ENCODE peak calls at places on chromosomes 1 and 21, in four cellular contexts. One of them, this sample, is unnamed.

GRCh38 chr1:24635195-24635843 is 7.8 kb upstream of the SRRM1 start:
- DNase-seq in GM06990: peak; percentile 13
- DNase-seq in fibroblast of mammary gland: peak; percentile 81
- DNase-seq in MM.1S: peak; percentile 76
- DNase-seq in this sample: peak; percentile 76

GRCh38 chr1:30232288-30232899 is 491.0 kb downstream of the MATN1 start:
- DNase-seq in fibroblast of mammary gland: peak; percentile 5
- DNase-seq in MM.1S: peak; percentile 27
- DNase-seq in GM06990: no peak
- DNase-seq in this sample: peak; percentile 62

GRCh38 chr21:30257773-30258172 is 25.0 kb downstream of the KRTAP24-1 start:
- DNase-seq in MM.1S: no peak
- DNase-seq in GM06990: no peak
- DNase-seq in fibroblast of mammary gland: peak; percentile 73
- DNase-seq in this sample: no peak

GRCh38 chr1:37033355-37034291 is 692 bp downstream of the GRIK3 start:
- DNase-seq in GM06990: no peak
- DNase-seq in fibroblast of mammary gland: no peak
- DNase-seq in MM.1S: no peak
- DNase-seq in this sample: peak; percentile 23

GRCh38 chr1:185208626-185209170 is 51.7 kb downstream of the SWT1 start:
- DNase-seq in MM.1S: no peak
- DNase-seq in GM06990: no peak
- DNase-seq in fibroblast of mammary gland: no peak
- DNase-seq in this sample: no peak

GRCh38 chr1:183435497-183435896 is 17.3 kb upstream of the NMNAT2 start:
- DNase-seq in MM.1S: no peak
- DNase-seq in GM06990: no peak
- DNase-seq in fibroblast of mammary gland: no peak
- DNase-seq in this sample: no peak

GRCh38 chr1:26097696-26098095 is 13.9 kb upstream of the PDIK1L start:
- DNase-seq in MM.1S: no peak
- DNase-seq in GM06990: no peak
- DNase-seq in fibroblast of mammary gland: no peak
- DNase-seq in this sample: peak; percentile 3

GRCh38 chr21:41879190-41879998 is at the start of gene PRDM15:
- DNase-seq in MM.1S: peak; percentile 94
- DNase-seq in fibroblast of mammary gland: peak; percentile 76
- DNase-seq in GM06990: peak; percentile 84
- DNase-seq in this sample: peak; percentile 93

GRCh38 chr1:25338188-25338981 is at the start of gene TMEM50A:
- DNase-seq in MM.1S: peak; percentile 89
- DNase-seq in GM06990: peak; percentile 96
- DNase-seq in fibroblast of mammary gland: peak; percentile 82
- DNase-seq in this sample: peak; percentile 92

GRCh38 chr1:88998716-88999115 is 6.3 kb upstream of the KYAT3 start:
- DNase-seq in GM06990: peak; percentile 41
- DNase-seq in MM.1S: peak; percentile 79
- DNase-seq in fibroblast of mammary gland: peak; percentile 73
- DNase-seq in this sample: no peak

DNA sequence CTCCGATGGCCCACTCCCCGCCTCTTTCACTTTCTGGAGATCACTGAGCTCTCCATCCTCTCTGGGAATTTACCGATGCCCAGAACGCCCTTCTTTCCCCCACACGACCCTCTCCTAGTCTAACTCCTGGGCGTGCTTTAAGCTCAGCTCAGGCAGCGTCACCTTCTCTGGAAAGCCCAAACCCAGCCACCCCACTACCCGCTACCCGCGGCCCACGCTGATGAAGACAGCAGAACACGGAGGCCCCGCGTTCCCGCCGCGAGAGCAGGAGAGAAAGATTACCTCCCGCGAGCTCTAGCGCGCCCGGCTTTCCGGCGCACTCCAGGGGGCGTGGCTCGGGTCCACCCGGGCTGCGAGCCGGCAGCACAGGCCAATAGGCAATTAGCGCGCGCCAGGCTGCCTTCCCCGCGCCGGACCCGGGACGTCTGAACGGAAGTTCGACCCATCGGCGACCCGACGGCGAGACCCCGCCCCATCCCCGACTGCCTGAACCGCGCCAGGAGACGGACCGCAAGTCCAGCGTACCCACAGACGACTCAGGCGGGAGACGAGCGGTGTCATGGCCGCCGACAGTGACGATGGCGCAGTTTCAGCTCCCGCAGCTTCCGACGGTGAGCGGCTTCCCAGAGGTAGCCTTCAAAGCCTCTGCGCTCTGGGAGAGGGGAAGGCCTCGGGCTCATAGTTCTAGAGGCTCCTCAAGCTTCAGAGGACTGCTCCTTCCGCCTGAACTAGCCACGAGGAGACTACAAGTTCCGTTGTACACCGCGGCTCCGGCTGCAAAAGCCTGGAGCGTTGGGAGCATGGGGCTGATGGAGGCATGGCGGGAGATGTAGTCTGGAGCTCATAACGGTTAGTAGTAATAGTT is at the start of the genes MUTYH and TOE1:
- DNase-seq in MM.1S: peak; percentile 97
- DNase-seq in GM06990: peak; percentile 99
- DNase-seq in fibroblast of mammary gland: peak; percentile 87
- DNase-seq in this sample: peak; percentile 94
- TF ChIP-seq CTCF in MM.1S: no peak
- TF ChIP-seq CTCF in GM06990: no peak
- TF ChIP-seq CTCF in fibroblast of mammary gland: no peak
- TF ChIP-seq CTCF in this sample: no peak

GRCh38 chr21:35254752-35255138 is 205.6 kb upstream of the RUNX1 start:
- DNase-seq in MM.1S: no peak
- DNase-seq in GM06990: no peak
- DNase-seq in fibroblast of mammary gland: no peak
- DNase-seq in this sample: no peak

GRCh38 chr21:35258521-35258920 is 209.4 kb upstream of the RUNX1 start:
- DNase-seq in GM06990: no peak
- DNase-seq in fibroblast of mammary gland: no peak
- DNase-seq in MM.1S: no peak
- DNase-seq in this sample: no peak

GRCh38 chr21:35254006-35254751 is 205.1 kb upstream of the RUNX1 start:
- DNase-seq in MM.1S: no peak
- DNase-seq in fibroblast of mammary gland: peak; percentile 91
- DNase-seq in GM06990: no peak
- DNase-seq in this sample: no peak

GRCh38 chr21:35257413-35257812 is 208.3 kb upstream of the RUNX1 start:
- DNase-seq in GM06990: no peak
- DNase-seq in MM.1S: no peak
- DNase-seq in fibroblast of mammary gland: peak; percentile 97
- DNase-seq in this sample: no peak

GRCh38 chr21:35256468-35256988 is 207.4 kb upstream of the RUNX1 start:
- DNase-seq in MM.1S: no peak
- DNase-seq in GM06990: no peak
- DNase-seq in fibroblast of mammary gland: peak; percentile 98
- DNase-seq in this sample: no peak
- TF ChIP-seq CTCF in MM.1S: no peak
- TF ChIP-seq CTCF in GM06990: no peak
- TF ChIP-seq CTCF in fibroblast of mammary gland: peak; percentile 13
- TF ChIP-seq CTCF in this sample: no peak

DNA sequence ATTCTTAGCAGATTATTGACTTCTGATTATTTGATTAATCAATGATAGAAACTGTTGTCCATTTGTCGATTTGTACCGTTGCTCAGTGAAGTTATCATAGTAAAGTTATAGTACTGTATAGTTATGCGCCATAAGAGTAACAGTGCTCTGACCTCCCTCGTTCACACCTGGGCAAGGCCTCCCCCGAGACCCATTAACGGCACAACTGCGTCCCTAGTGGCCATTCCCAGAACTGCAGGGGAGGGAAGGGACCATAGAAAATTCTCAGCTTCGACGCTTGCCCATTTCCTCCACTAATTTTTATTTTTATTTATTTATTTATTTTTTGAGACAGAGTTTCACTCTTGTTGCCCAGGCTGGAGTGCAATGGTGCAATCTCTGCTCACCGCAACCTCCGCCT is 334.4 kb downstream of the DSCAM start:
- DNase-seq in MM.1S: peak; percentile 31
- DNase-seq in fibroblast of mammary gland: no peak
- DNase-seq in GM06990: no peak
- DNase-seq in this sample: no peak
- TF ChIP-seq CTCF in MM.1S: peak; percentile 72
- TF ChIP-seq CTCF in fibroblast of mammary gland: peak; percentile 31
- TF ChIP-seq CTCF in GM06990: peak; percentile 42
- TF ChIP-seq CTCF in this sample: peak; percentile 29

GRCh38 chr1:235932090-235932510 is 65.4 kb upstream of the LYST start:
- DNase-seq in GM06990: no peak
- DNase-seq in MM.1S: no peak
- DNase-seq in fibroblast of mammary gland: no peak
- DNase-seq in this sample: peak; percentile 31

GRCh38 chr1:235935506-235936224 is 69.0 kb upstream of the LYST start:
- DNase-seq in fibroblast of mammary gland: no peak
- DNase-seq in GM06990: no peak
- DNase-seq in MM.1S: no peak
- DNase-seq in this sample: no peak

GRCh38 chr1:235933017-235933416 is 66.3 kb upstream of the LYST start:
- DNase-seq in fibroblast of mammary gland: no peak
- DNase-seq in GM06990: no peak
- DNase-seq in MM.1S: no peak
- DNase-seq in this sample: no peak

GRCh38 chr1:235931181-235931738 is 64.6 kb upstream of the LYST start:
- DNase-seq in MM.1S: no peak
- DNase-seq in fibroblast of mammary gland: no peak
- DNase-seq in GM06990: no peak
- DNase-seq in this sample: no peak

GRCh38 chr1:235933483-235934116 is 66.9 kb upstream of the LYST start:
- DNase-seq in fibroblast of mammary gland: no peak
- DNase-seq in GM06990: no peak
- DNase-seq in MM.1S: no peak
- DNase-seq in this sample: no peak
- TF ChIP-seq CTCF in fibroblast of mammary gland: no peak
- TF ChIP-seq CTCF in GM06990: peak; percentile 21
- TF ChIP-seq CTCF in MM.1S: no peak
- TF ChIP-seq CTCF in this sample: no peak

GRCh38 chr1:43957407-43958040 is 10.8 kb downstream of the IPO13 start:
- DNase-seq in fibroblast of mammary gland: no peak
- DNase-seq in GM06990: no peak
- DNase-seq in MM.1S: no peak
- DNase-seq in this sample: no peak
- TF ChIP-seq CTCF in fibroblast of mammary gland: no peak
- TF ChIP-seq CTCF in GM06990: no peak
- TF ChIP-seq CTCF in MM.1S: no peak
- TF ChIP-seq CTCF in this sample: no peak